ENCODE peak calls at places on chromosome 1, in nine cellular contexts. U is colonic mucosa; Q is PC-3; B is endodermal cell; Y is heart right ventricle; C is naive thymus-derived CD4-positive, alpha-beta T cell; D is neural progenitor cell; L is CD8-positive, alpha-beta T cell; K is iPS DF 6.9. A is an unnamed sample.
A peak's percentile ranks its signal among the peaks of the same experiment; 100 is the strongest.

GRCh38 chr1:9385801-9386573 is 93.3 kb downstream of the SPSB1 start:
- DNase-seq in C (no peak), L (no peak), K (no peak), U (no peak), B (no peak), Q (no peak), D (no peak), Y (no peak), A (no peak)

GRCh38 chr1:107480548-107480947 is 339.7 kb downstream of the NTNG1 start:
- DNase-seq in C (no peak), U (no peak), L (no peak), Y (peak; percentile 11), Q (no peak), B (no peak), K (no peak), D (no peak), A (no peak)

GRCh38 chr1:38000529-38001453 is 4.5 kb downstream of the FHL3 start:
- DNase-seq in K (peak; percentile 66), U (no peak), Q (peak; percentile 32), D (peak; percentile 56), L (no peak), B (peak; percentile 87), C (no peak), Y (no peak), A (no peak)

GRCh38 chr1:41802532-41803501 is 115.9 kb downstream of the HIVEP3 start:
- DNase-seq in Q (peak; percentile 31), U (no peak), C (peak; percentile 38), D (no peak), Y (peak; percentile 73), K (no peak), B (no peak), L (peak; percentile 14), A (peak; percentile 61)

GRCh38 chr1:216221260-216221700 is 202.0 kb downstream of the USH2A start:
- DNase-seq in Y (no peak), B (peak; percentile 81), U (peak; percentile 57), D (peak; percentile 82), Q (peak; percentile 96), C (no peak), L (no peak), K (peak; percentile 66), A (peak; percentile 70)

GRCh38 chr1:161725888-161726630 is 4.7 kb downstream of the FCRLB start:
- DNase-seq in L (peak; percentile 35), C (peak; percentile 46), Y (peak; percentile 41), U (peak; percentile 38), Q (peak; percentile 52), D (peak; percentile 71), K (no peak), B (peak; percentile 86), A (peak; percentile 55)

GRCh38 chr1:20359451-20360330 is 69.0 kb downstream of the VWA5B1 start:
- DNase-seq in D (no peak), L (no peak), C (no peak), U (peak; percentile 60), B (no peak), Y (no peak), K (no peak), Q (peak; percentile 50), A (peak; percentile 50)

GRCh38 chr1:4825841-4826450 is 171.5 kb downstream of the AJAP1 start:
- DNase-seq in D (peak; percentile 64), Y (no peak), B (peak; percentile 75), K (peak; percentile 16), U (no peak), L (no peak), C (no peak), Q (peak; percentile 41), A (no peak)

GRCh38 chr1:59178339-59178744 is 118.6 kb upstream of the FGGY start:
- DNase-seq in Q (no peak), C (no peak), Y (peak; percentile 39), K (no peak), D (no peak), B (no peak), L (no peak), U (no peak), A (peak; percentile 47)

GRCh38 chr1:24929876-24930702 is at the start of gene RUNX3:
- DNase-seq in K (no peak), Q (peak; percentile 51), L (peak; percentile 94), C (peak; percentile 92), U (peak; percentile 55), B (peak; percentile 85), D (peak; percentile 84), Y (peak; percentile 70), A (peak; percentile 52)

GRCh38 chr1:10911274-10912166 is 100.9 kb upstream of the TARDBP start:
- DNase-seq in B (peak; percentile 45), C (no peak), U (no peak), L (no peak), K (no peak), D (no peak), Y (no peak), Q (no peak), A (no peak)

GRCh38 chr1:172178846-172179245 is 241.6 kb upstream of the C1orf105 start:
- DNase-seq in Q (no peak), C (no peak), D (no peak), Y (no peak), B (no peak), U (no peak), L (no peak), K (no peak), A (no peak)

GRCh38 chr1:20732071-20732587 is 374 bp downstream of the SH2D5 start:
- DNase-seq in D (peak; percentile 95), U (peak; percentile 44), K (no peak), Y (peak; percentile 56), C (peak; percentile 28), B (peak; percentile 94), Q (peak; percentile 82), L (peak; percentile 60), A (peak; percentile 52)

GRCh38 chr1:27397749-27398148 is 5.3 kb downstream of the GPR3 start:
- DNase-seq in D (peak; percentile 19), Q (no peak), B (peak; percentile 68), K (no peak), Y (no peak), U (no peak), L (no peak), C (no peak), A (no peak)

GRCh38 chr1:65176571-65176970 is 28.6 kb downstream of the AK4 start:
- DNase-seq in B (no peak), D (no peak), Q (no peak), Y (no peak), K (no peak), L (no peak), U (no peak), C (no peak), A (no peak)

GRCh38 chr1:111833334-111833733 is 77.6 kb downstream of the DDX20 start:
- DNase-seq in L (no peak), K (no peak), Q (peak; percentile 14), D (peak; percentile 61), C (no peak), U (no peak), Y (no peak), B (peak; percentile 66), A (no peak)

GRCh38 chr1:234620272-234620711 is 10.3 kb upstream of the IRF2BP2 start:
- DNase-seq in B (no peak), L (no peak), Q (no peak), D (no peak), C (no peak), U (no peak), K (no peak), Y (no peak), A (no peak)
- H3K4me1 ChIP-seq in B (peaks cover 6% of the 10 kb centered on the region), L (no peaks in the 10 kb centered on the region), Q (peaks cover 21% of the 10 kb centered on the region), D (peaks cover 22% of the 10 kb centered on the region), C (no peaks in the 10 kb centered on the region), U (peaks cover 8% of the 10 kb centered on the region), K (peaks cover 3% of the 10 kb centered on the region), Y (peaks cover 13% of the 10 kb centered on the region), A (peaks cover 13% of the 10 kb centered on the region)

GRCh38 chr1:51840743-51841461 is 37.6 kb downstream of the NRDC start:
- DNase-seq in D (no peak), Q (peak; percentile 3), L (no peak), B (no peak), C (no peak), Y (no peak), U (no peak), K (no peak), A (no peak)

GRCh38 chr1:51842255-51842654 is 36.3 kb downstream of the NRDC start:
- DNase-seq in U (no peak), Q (peak; percentile 23), Y (no peak), B (no peak), L (no peak), K (no peak), C (no peak), D (no peak), A (no peak)

GRCh38 chr1:51840182-51840581 is 38.3 kb downstream of the NRDC start:
- DNase-seq in Y (no peak), L (no peak), B (no peak), K (no peak), C (no peak), Q (no peak), U (no peak), D (no peak), A (no peak)

GRCh38 chr1:51837243-51837642 is 41.3 kb downstream of the NRDC start:
- DNase-seq in U (no peak), K (no peak), D (no peak), B (no peak), Y (no peak), Q (peak; percentile 3), L (no peak), C (no peak), A (no peak)

DNA sequence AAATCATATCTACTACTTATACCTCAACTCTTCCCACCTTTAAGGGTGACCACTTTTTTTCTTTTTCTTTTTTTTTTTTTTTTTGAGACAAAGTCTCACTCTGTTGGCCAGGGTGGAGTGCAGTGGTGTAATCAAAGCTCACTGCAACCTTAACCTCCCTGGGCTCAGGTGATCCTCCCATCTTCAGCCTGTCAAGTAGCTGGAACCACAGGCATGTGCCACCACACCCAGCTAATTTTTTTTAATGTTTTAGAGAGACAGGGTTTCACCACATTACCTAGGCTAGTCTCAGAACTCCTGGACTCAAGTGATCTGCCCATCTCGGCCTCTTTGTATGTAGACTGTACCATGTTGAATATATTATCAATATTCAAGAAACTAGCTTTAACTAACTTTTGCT is 39.4 kb downstream of the NRDC start:
- DNase-seq in Q (no peak), Y (no peak), L (no peak), C (no peak), K (no peak), D (no peak), U (no peak), B (no peak), A (no peak)
- H3K4me3 ChIP-seq in Q (no peak overlapping the region), Y (no peak overlapping the region), L (no peak overlapping the region), C (no peak overlapping the region), K (no peak overlapping the region), D (no peak overlapping the region), U (no peak overlapping the region), B (no peak overlapping the region), A (no peak overlapping the region)

GRCh38 chr1:228900099-228900965 is 165.1 kb downstream of the RHOU start:
- DNase-seq in C (no peak), B (no peak), U (peak; percentile 41), L (no peak), Y (no peak), Q (no peak), K (no peak), D (no peak), A (no peak)
- H3K27ac ChIP-seq in C (no peak overlapping the region), B (no peak overlapping the region), U (peak overlapping the region; percentile 12), L (no peak overlapping the region), Y (no peak overlapping the region), Q (no peak overlapping the region), K (no peak overlapping the region), D (no peak overlapping the region), A (no peak overlapping the region)

DNA sequence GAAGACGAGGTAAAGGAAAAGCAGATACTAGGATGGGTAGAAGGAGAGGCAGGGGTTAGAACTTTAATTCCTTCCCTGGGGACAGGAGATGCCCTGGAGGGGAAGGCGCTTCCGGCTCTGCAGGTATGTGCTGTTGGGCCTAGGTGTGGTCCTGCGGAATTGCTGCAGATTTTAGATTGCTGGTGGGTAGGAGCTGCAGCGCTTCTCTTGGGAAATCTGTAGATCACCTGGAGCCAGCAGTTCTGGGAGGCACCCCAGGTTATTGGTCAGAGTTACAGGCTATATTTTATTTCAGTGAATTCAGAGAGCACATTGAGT is 1.1 kb downstream of the MGST3 start:
- DNase-seq in U (peak; percentile 72), D (peak; percentile 22), B (no peak), C (peak; percentile 0), Q (no peak), Y (no peak), K (no peak), L (no peak), A (no peak)
- H3K4me1 ChIP-seq in U (peaks cover 8% of the 10 kb centered on the region), D (peaks cover 31% of the 10 kb centered on the region), B (peaks cover 4% of the 10 kb centered on the region), C (peaks cover 18% of the 10 kb centered on the region), Q (peaks cover 42% of the 10 kb centered on the region), Y (peaks cover 46% of the 10 kb centered on the region), K (no peaks in the 10 kb centered on the region), L (peaks cover 17% of the 10 kb centered on the region), A (peaks cover 35% of the 10 kb centered on the region)

A was measured in adrenal gland.